ENCODE peak calls at places on chromosomes 11 and 22, in six cellular contexts. L is ELR, X is stromal cell of bone marrow, G is T-helper 9 cell, D is PC-3, K is left lobe of liver. J is an unnamed sample.

GRCh38 chr11:119222308-119222707 is 16.2 kb downstream of the CBL start:
- DNase-seq in K (no peak), G (no peak), X (peak), L (peak), D (peak), J (no peak)

GRCh38 chr11:19281041-19281440 is 40.3 kb upstream of the E2F8 start:
- DNase-seq in X (no peak), G (no peak), K (no peak), D (no peak), L (no peak), J (no peak)

GRCh38 chr11:45755281-45755859 is 49.6 kb upstream of the SLC35C1 start:
- DNase-seq in X (no peak), D (no peak), L (no peak), G (no peak), K (no peak), J (no peak)

GRCh38 chr11:19714387-19715363 is 2.0 kb downstream of the NAV2 start:
- DNase-seq in X (no peak), K (peak), G (no peak), L (peak), D (peak), J (peak)

GRCh38 chr11:114243461-114244372 is 52.5 kb upstream of the NNMT start:
- DNase-seq in L (no peak), K (no peak), G (no peak), X (no peak), D (no peak), J (peak)

GRCh38 chr11:62444271-62444833 is 25.5 kb downstream of the SCGB1A1 start:
- DNase-seq in L (peak), G (no peak), K (no peak), X (peak), D (no peak), J (no peak)

GRCh38 chr11:47852053-47852452 is 3.9 kb upstream of the NUP160 start:
- DNase-seq in D (no peak), L (peak), G (no peak), K (no peak), X (no peak), J (peak)

GRCh38 chr11:134346101-134346975 is 14.6 kb downstream of the GLB1L2 start:
- DNase-seq in D (no peak), K (peak), X (no peak), G (no peak), L (no peak), J (no peak)

GRCh38 chr22:47167056-47167455 is 404.6 kb downstream of the TBC1D22A start:
- DNase-seq in L (no peak), K (peak), G (no peak), X (no peak), D (no peak), J (no peak)

GRCh38 chr11:94563176-94563847 is 3.9 kb upstream of the PIWIL4 start:
- DNase-seq in D (peak), G (no peak), X (peak), L (peak), K (no peak), J (peak)

GRCh38 chr22:47547239-47547661 is 784.8 kb downstream of the TBC1D22A start:
- DNase-seq in G (no peak), D (no peak), X (no peak), L (no peak), K (peak), J (no peak)